ENCODE peak calls at places on chromosomes 3 and 15, in five cellular contexts. R is Peyer's patch, J is stomach, A is left ventricle myocardium inferior, C is adrenal gland. H is an unnamed sample.
A peak's percentile ranks its signal among the peaks of the same experiment; 100 is the strongest.

GRCh38 chr3:19541284-19541683 is 392.7 kb downstream of the EFHB start:
- DNase-seq in R (no peak), J (no peak), A (no peak), C (no peak), H (no peak)

GRCh38 chr15:82739086-82739485 is 29.4 kb upstream of the AP3B2 start:
- DNase-seq in R (no peak), J (no peak), A (no peak), C (no peak), H (no peak)

GRCh38 chr15:22979069-22979698 is 984 bp downstream of the CYFIP1 start:
- DNase-seq in R (peak; percentile 49), J (peak; percentile 72), A (peak; percentile 54), C (peak; percentile 58), H (peak; percentile 80)

GRCh38 chr3:25455316-25456232 is 27.5 kb downstream of the RARB start:
- DNase-seq in R (no peak), J (no peak), A (peak; percentile 44), C (no peak), H (no peak)

GRCh38 chr3:132966374-132966773 is 71.8 kb upstream of the TMEM108 start:
- DNase-seq in R (no peak), J (no peak), A (no peak), C (no peak), H (no peak)

GRCh38 chr3:165507060-165507459 is 310.9 kb upstream of the SLITRK3 start:
- DNase-seq in R (no peak), J (no peak), A (no peak), C (no peak), H (no peak)

GRCh38 chr3:53131136-53131495 is 881 bp upstream of the RFT1 start:
- DNase-seq in R (no peak), J (no peak), A (no peak), C (no peak), H (peak; percentile 67)

GRCh38 chr15:69451951-69452701 is 492 bp upstream of the RPLP1 start:
- DNase-seq in R (peak; percentile 36), J (no peak), A (no peak), C (no peak), H (peak; percentile 36)

GRCh38 chr15:51814616-51815015 is 14.8 kb upstream of the TMOD3 start:
- DNase-seq in R (no peak), J (no peak), A (no peak), C (no peak), H (no peak)

GRCh38 chr3:113405180-113405579 is 36.1 kb downstream of the CFAP44 start:
- DNase-seq in R (no peak), J (no peak), A (no peak), C (no peak), H (no peak)

GRCh38 chr15:77395013-77395774 is 24.7 kb downstream of the PEAK1 start:
- DNase-seq in R (no peak), J (no peak), A (no peak), C (no peak), H (no peak)

GRCh38 chr3:59438492-59438891 is 388.7 kb upstream of the CFAP20DC start:
- DNase-seq in R (no peak), J (no peak), A (no peak), C (no peak), H (no peak)

GRCh38 chr3:105598047-105598796 is 231.5 kb downstream of the ALCAM start:
- DNase-seq in R (no peak), J (no peak), A (no peak), C (no peak), H (no peak)

GRCh38 chr15:90762109-90762508 is 45.0 kb downstream of the BLM start:
- DNase-seq in R (no peak), J (peak; percentile 34), A (peak; percentile 77), C (peak; percentile 78), H (no peak)

GRCh38 chr3:171458056-171458856 is 1.9 kb downstream of the TNIK start:
- DNase-seq in R (peak; percentile 37), J (peak; percentile 35), A (peak; percentile 20), C (no peak), H (peak; percentile 50)

GRCh38 chr3:185929192-185930151 is 8.3 kb downstream of the TRA2B start:
- DNase-seq in R (no peak), J (no peak), A (no peak), C (no peak), H (no peak)

GRCh38 chr3:182725372-182726251 is 67.7 kb upstream of the ATP11B start:
- DNase-seq in R (no peak), J (peak; percentile 62), A (no peak), C (no peak), H (peak; percentile 36)

GRCh38 chr15:94951538-94951937 is 720.2 kb downstream of the MCTP2 start:
- DNase-seq in R (no peak), J (no peak), A (no peak), C (no peak), H (no peak)

DNA sequence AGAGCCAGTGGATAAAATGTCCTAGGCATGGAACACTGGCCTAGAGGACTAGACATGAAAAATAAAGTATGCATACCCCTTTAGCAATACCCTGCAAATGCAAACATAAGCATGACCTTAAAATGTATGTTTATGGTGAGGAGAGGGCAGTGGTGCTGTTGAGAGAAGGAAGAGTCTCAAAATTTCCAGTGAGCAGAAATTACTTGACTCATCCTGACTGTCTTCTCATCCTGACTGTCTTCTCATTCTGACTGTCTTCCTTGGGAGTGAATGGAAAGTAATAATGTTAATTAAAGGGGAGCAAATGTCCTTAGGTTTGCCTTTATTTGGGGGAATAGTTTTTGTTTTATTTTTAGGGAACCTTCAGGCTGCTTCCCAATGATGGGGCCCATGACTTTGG is 121.5 kb upstream of the GALNT15 start:
- DNase-seq in R (no peak), J (no peak), A (no peak), C (no peak), H (no peak)
- H3K4me1 ChIP-seq in R (no peaks in the 10 kb centered on the region), J (peaks cover 9% of the 10 kb centered on the region), A (peaks cover 40% of the 10 kb centered on the region), C (no peaks in the 10 kb centered on the region), H (no peaks in the 10 kb centered on the region)

GRCh38 chr3:141373768-141374526 is 5.6 kb downstream of the ZBTB38 start:
- DNase-seq in R (no peak), J (no peak), A (no peak), C (no peak), H (no peak)

GRCh38 chr3:141373232-141373631 is 4.9 kb downstream of the ZBTB38 start:
- DNase-seq in R (no peak), J (no peak), A (no peak), C (no peak), H (no peak)

GRCh38 chr3:141370065-141370533 is 1.8 kb downstream of the ZBTB38 start:
- DNase-seq in R (peak; percentile 63), J (peak; percentile 29), A (no peak), C (peak; percentile 70), H (peak; percentile 81)

GRCh38 chr3:141371882-141372281 is 3.6 kb downstream of the ZBTB38 start:
- DNase-seq in R (no peak), J (no peak), A (no peak), C (no peak), H (no peak)

GRCh38 chr3:141372656-141373055 is 4.4 kb downstream of the ZBTB38 start:
- DNase-seq in R (no peak), J (no peak), A (no peak), C (no peak), H (no peak)
- H3K4me3 ChIP-seq in R (no peak overlapping the region), J (no peak overlapping the region), A (no peak overlapping the region), C (no peak overlapping the region), H (no peak overlapping the region)

DNA sequence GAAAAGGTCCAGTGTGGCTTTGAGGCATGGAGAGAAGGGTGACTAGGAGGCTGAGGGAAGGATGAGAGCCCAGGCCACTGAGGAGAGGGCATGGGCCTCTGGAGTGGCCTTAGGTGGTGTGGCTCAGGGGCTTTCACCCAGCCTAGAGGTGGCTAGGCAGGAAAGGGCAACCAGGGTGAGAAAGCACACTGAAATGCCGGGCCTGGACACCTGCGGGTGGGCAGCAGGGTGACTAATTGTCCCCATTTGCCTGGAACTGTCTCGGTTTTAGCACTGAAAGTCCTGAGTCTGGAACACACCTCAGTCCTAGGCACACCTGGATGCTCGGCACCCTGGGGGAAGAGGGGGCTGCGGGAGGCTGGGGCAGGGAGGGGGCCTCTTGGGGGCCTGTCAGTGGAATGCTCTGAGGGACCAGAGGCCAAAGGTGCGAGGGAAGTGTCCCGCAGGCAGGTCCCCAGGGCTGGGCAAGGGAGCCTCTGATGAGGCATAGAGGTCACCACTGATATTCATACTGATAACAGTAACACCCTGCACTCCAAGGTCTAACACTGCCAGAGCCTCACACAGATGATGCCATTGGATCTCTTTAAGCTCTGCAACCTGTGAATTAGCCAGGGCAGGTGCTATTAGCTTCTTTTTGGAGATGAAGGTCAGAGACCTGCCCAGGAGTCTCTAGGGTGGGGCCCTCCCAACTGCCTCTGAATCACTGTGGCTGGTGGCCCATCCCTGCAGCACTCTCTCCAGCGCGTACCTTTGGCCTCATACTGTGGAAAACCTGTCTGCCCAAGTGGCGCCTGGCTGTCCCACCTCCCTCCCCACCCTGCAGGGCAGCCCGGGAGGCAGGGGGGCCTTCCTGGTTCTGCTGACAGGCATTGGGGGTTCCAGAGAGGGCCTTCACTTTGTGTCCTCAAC is 3.0 kb upstream of the PHGR1 start:
- DNase-seq in R (no peak), J (peak; percentile 59), A (no peak), C (no peak), H (peak; percentile 98)
- H3K4me1 ChIP-seq in R (peaks cover 12% of the 10 kb centered on the region), J (peaks cover 50% of the 10 kb centered on the region), A (peaks cover 32% of the 10 kb centered on the region), C (no peaks in the 10 kb centered on the region), H (peaks cover 10% of the 10 kb centered on the region)

GRCh38 chr15:53671545-53671944 is 87.9 kb downstream of the WDR72 start:
- DNase-seq in R (no peak), J (no peak), A (no peak), C (no peak), H (no peak)

GRCh38 chr15:53670701-53671100 is 88.8 kb downstream of the WDR72 start:
- DNase-seq in R (no peak), J (no peak), A (no peak), C (no peak), H (no peak)

DNA sequence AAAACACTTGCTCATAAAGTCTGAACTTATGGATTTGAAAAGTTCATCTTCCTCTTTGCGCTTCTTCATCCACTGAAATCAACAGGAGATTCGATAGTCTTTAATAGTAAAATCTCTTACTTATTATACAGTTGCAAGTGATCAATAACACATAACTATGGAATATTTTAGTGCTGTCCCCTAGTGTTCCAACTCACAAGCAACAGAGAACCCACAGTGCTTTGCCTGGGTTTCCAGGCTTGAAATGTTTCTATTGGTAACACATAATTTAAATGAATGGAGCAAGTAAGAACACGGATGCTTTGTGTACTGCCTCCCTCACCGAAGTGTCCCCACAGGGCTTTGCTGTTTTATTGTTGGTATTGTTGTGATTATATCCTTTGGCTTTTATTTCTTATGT is 93.5 kb downstream of the WDR72 start:
- DNase-seq in R (no peak), J (no peak), A (no peak), C (no peak), H (peak; percentile 5)
- H3K4me3 ChIP-seq in R (no peak overlapping the region), J (no peak overlapping the region), A (no peak overlapping the region), C (no peak overlapping the region), H (no peak overlapping the region)

DNA sequence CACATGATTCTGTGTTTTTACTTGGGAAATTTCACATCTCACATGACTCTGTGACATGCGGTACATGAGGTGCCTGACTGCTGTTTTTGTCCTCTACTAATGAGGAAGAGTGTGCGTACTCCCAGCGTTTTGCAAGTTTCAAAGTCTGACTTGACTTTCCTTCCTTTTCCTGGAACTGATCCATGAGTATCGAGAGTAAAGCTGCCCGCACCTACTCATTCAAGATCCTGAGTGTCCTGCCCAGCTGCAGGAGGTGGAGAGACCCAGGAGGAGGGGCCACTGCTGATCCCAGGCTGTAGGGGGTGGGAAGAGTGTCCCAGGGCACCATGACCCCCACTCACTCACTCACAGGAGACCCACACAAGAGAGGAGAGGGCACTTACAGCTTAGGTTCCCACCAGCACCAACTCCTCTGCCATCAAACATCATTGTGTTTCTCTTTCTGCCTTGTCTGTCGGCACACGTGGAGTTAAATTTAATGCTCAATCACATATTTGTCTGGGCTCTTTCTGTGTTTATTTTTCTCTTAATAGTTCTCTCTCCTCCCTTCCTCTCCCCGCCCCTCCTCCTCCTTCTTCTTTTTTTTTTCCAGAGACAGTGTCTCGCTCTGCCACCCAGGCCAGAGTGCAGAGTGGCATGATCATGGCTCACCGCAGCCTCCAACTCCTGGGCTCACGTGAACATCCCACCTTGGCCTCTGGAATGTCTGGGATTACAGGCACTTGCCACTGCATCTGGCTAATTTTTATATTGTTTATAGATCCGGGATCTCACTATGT is 1.4 kb downstream of the CCR5AS start:
- DNase-seq in R (no peak), J (peak; percentile 65), A (no peak), C (peak; percentile 35), H (peak; percentile 97)
- H3K4me1 ChIP-seq in R (peaks cover 4% of the 10 kb centered on the region), J (peaks cover 48% of the 10 kb centered on the region), A (peaks cover 61% of the 10 kb centered on the region), C (no peaks in the 10 kb centered on the region), H (peaks cover 4% of the 10 kb centered on the region)